ENCODE peak calls at places on chromosomes 6 and 20, in four cellular contexts. R is NCI-H510A, V is caudate nucleus, L is AG20443. X is an unnamed sample.

GRCh38 chr20:36575066-36575743 is 1.8 kb downstream of the TGIF2 start:
- DNase-seq in R (peak; percentile 76), V (no peak), L (peak; percentile 54), X (peak; percentile 54)

GRCh38 chr6:46828939-46829338 is 35.8 kb downstream of the MEP1A start:
- DNase-seq in V (no peak), R (no peak), L (no peak), X (no peak)

GRCh38 chr6:24441599-24441904 is 38.8 kb downstream of the MRS2 start:
- DNase-seq in L (no peak), R (no peak), V (no peak), X (no peak)

GRCh38 chr6:444653-445275 is 53.2 kb downstream of the IRF4 start:
- DNase-seq in L (no peak), R (no peak), V (no peak), X (no peak)

GRCh38 chr6:97586344-97586743 is 303.3 kb upstream of the MMS22L start:
- DNase-seq in R (no peak), V (no peak), L (peak; percentile 40), X (no peak)

GRCh38 chr6:13729891-13730290 is 18.3 kb upstream of the RANBP9 start:
- DNase-seq in R (no peak), L (peak; percentile 64), V (no peak), X (no peak)

GRCh38 chr20:41366546-41367392 is at the start of gene EMILIN3:
- DNase-seq in L (no peak), V (no peak), R (peak; percentile 30), X (no peak)

GRCh38 chr6:30641048-30641447 is 5.9 kb upstream of the C6orf136 start:
- DNase-seq in V (no peak), L (no peak), R (no peak), X (no peak)

GRCh38 chr6:13698715-13699114 is 12.9 kb downstream of the RANBP9 start:
- DNase-seq in L (no peak), V (no peak), R (no peak), X (no peak)

GRCh38 chr20:45579184-45579583 is at the start of gene WFDC8:
- DNase-seq in L (no peak), V (no peak), R (no peak), X (no peak)

GRCh38 chr20:21344961-21345360 is 41.8 kb downstream of the XRN2 start:
- DNase-seq in V (no peak), R (no peak), L (no peak), X (no peak)